ENCODE peak calls at places on chromosomes 4 and X, in five cellular contexts. I is colonic mucosa, S is heart right ventricle, V is heart left ventricle, M is RWPE1. P is an unnamed sample.

GRCh38 chrX:113033966-113034680 is 193.5 kb upstream of the AMOT start:
- DNase-seq in V (no peak), I (no peak), M (no peak), S (no peak), P (no peak)

GRCh38 chrX:7515681-7516413 is 327.1 kb upstream of the VCX start:
- DNase-seq in S (no peak), V (no peak), M (no peak), I (no peak), P (no peak)

GRCh38 chrX:30906726-30907125 is 17.7 kb upstream of the TAB3 start:
- DNase-seq in I (no peak), V (no peak), M (peak), S (no peak), P (no peak)

GRCh38 chrX:39475372-39475771 is 622.4 kb downstream of the BCOR start:
- DNase-seq in V (no peak), S (no peak), I (no peak), M (no peak), P (no peak)

GRCh38 chrX:57286507-57287251 is at the start of gene FAAH2:
- DNase-seq in S (no peak), I (peak), M (peak), V (no peak), P (no peak)

GRCh38 chrX:10988653-10989052 is 122.5 kb upstream of the HCCS start:
- DNase-seq in M (no peak), S (no peak), I (no peak), V (no peak), P (no peak)

GRCh38 chr4:8911311-8912088 is 39.9 kb upstream of the HMX1 start:
- DNase-seq in I (peak), M (no peak), V (no peak), S (no peak), P (no peak)

GRCh38 chr4:105709081-105709450 is 482 bp downstream of the GSTCD start:
- DNase-seq in S (peak), M (peak), V (no peak), I (peak), P (no peak)

GRCh38 chr4:33425916-33426315 is 2705.7 kb downstream of the PCDH7 start:
- DNase-seq in V (no peak), M (no peak), I (no peak), S (no peak), P (no peak)

GRCh38 chr4:40486534-40486933 is 143.1 kb downstream of the RBM47 start:
- DNase-seq in V (no peak), I (no peak), M (peak), S (no peak), P (no peak)

GRCh38 chr4:3255611-3256186 is 6.7 kb downstream of the MSANTD1 start:
- DNase-seq in S (no peak), V (peak), I (no peak), M (no peak), P (peak)

GRCh38 chr4:156901871-156902270 is 69.7 kb downstream of the PDGFC start:
- DNase-seq in V (no peak), M (no peak), S (no peak), I (no peak), P (no peak)

GRCh38 chr4:2947926-2948325 is 15.3 kb downstream of the NOP14 start:
- DNase-seq in M (no peak), V (peak), I (no peak), S (peak), P (no peak)

GRCh38 chr4:40307627-40308497 is 27.3 kb upstream of the CHRNA9 start:
- DNase-seq in V (no peak), I (peak), S (peak), M (no peak), P (no peak)

GRCh38 chr4:150822407-150822806 is 192.7 kb downstream of the LRBA start:
- DNase-seq in S (no peak), V (no peak), M (no peak), I (no peak), P (no peak)

GRCh38 chr4:145843148-145843547 is 95.5 kb downstream of the ZNF827 start:
- DNase-seq in M (peak), I (no peak), V (no peak), S (no peak), P (no peak)

GRCh38 chrX:3244955-3245354 is 101.5 kb downstream of the MXRA5 start:
- DNase-seq in V (no peak), S (no peak), M (peak), I (no peak), P (no peak)

GRCh38 chr4:128686032-128686465 is 123.5 kb upstream of the JADE1 start:
- DNase-seq in I (no peak), S (no peak), V (no peak), M (no peak), P (no peak)

GRCh38 chrX:21373637-21374162 is 518 bp upstream of the CNKSR2 start:
- DNase-seq in V (peak), M (no peak), I (peak), S (no peak), P (no peak)

GRCh38 chr4:186712690-186713089 is 11.0 kb downstream of the FAT1 start:
- DNase-seq in I (no peak), M (no peak), S (peak), V (peak), P (no peak)

GRCh38 chr4:2598661-2599654 is 62.5 kb downstream of the FAM193A start:
- DNase-seq in S (no peak), M (no peak), I (no peak), V (no peak), P (peak)

GRCh38 chr4:139736661-139737060 is 71.0 kb downstream of the MGST2 start:
- DNase-seq in S (no peak), I (no peak), V (no peak), M (no peak), P (no peak)

GRCh38 chr4:3684546-3684945 is 81.6 kb upstream of the ADRA2C start:
- DNase-seq in V (no peak), I (no peak), S (no peak), M (no peak), P (no peak)

GRCh38 chrX:136214551-136214950 is 36.6 kb downstream of the MAP7D3 start:
- DNase-seq in S (no peak), V (no peak), I (no peak), M (peak), P (no peak)

GRCh38 chrX:108699368-108699767 is 37.0 kb downstream of the IRS4 start:
- DNase-seq in M (peak), V (no peak), S (no peak), I (no peak), P (no peak)

GRCh38 chr4:8267077-8267476 is 2.5 kb upstream of the HTRA3 start:
- DNase-seq in S (peak), M (peak), I (peak), V (peak), P (peak)

GRCh38 chrX:15745179-15745578 is 7.1 kb downstream of the CA5B start:
- DNase-seq in V (no peak), I (no peak), M (no peak), S (no peak), P (no peak)
- H3K27ac ChIP-seq in V (no peak), I (no peak), M (no peak), S (no peak), P (no peak)

GRCh38 chr4:87053802-87054767 is 119.3 kb downstream of the AFF1 start:
- DNase-seq in S (no peak), M (no peak), I (no peak), V (no peak), P (no peak)
- H3K27ac ChIP-seq in S (peak), M (no peak), I (no peak), V (peak), P (peak)

GRCh38 chr4:71026086-71026485 is 32.6 kb downstream of the DCK start:
- DNase-seq in S (peak), M (peak), V (no peak), I (no peak), P (no peak)
- H3K27ac ChIP-seq in S (no peak), M (no peak), V (no peak), I (no peak), P (no peak)

GRCh38 chr4:168856312-168856711 is 153.7 kb downstream of the CBR4 start:
- DNase-seq in S (no peak), I (no peak), V (no peak), M (no peak), P (no peak)

GRCh38 chr4:168857546-168858314 is 152.3 kb downstream of the CBR4 start:
- DNase-seq in S (peak), V (no peak), M (no peak), I (no peak), P (no peak)

GRCh38 chr4:168859888-168860694 is 150.0 kb downstream of the CBR4 start:
- DNase-seq in M (no peak), S (no peak), I (no peak), V (no peak), P (no peak)

GRCh38 chr4:168857009-168857408 is 153.0 kb downstream of the CBR4 start:
- DNase-seq in M (no peak), I (no peak), V (no peak), S (no peak), P (no peak)

GRCh38 chr4:168859100-168859499 is 151.0 kb downstream of the CBR4 start:
- DNase-seq in M (no peak), S (no peak), V (no peak), I (no peak), P (no peak)
- H3K27ac ChIP-seq in M (no peak), S (no peak), V (peak), I (no peak), P (peak)

GRCh38 chr4:125315571-125316390 is 1.0 kb downstream of the FAT4 start:
- DNase-seq in I (peak), M (peak), V (peak), S (peak), P (peak)

GRCh38 chr4:125316391-125316780 is 1.6 kb downstream of the FAT4 start:
- DNase-seq in M (peak), I (peak), S (peak), V (peak), P (peak)

GRCh38 chr4:125317526-125317880 is 2.7 kb downstream of the FAT4 start:
- DNase-seq in V (peak), M (no peak), I (peak), S (peak), P (peak)

GRCh38 chr4:125314676-125315570 is at the start of gene FAT4:
- DNase-seq in M (peak), S (peak), I (peak), V (peak), P (peak)

DNA sequence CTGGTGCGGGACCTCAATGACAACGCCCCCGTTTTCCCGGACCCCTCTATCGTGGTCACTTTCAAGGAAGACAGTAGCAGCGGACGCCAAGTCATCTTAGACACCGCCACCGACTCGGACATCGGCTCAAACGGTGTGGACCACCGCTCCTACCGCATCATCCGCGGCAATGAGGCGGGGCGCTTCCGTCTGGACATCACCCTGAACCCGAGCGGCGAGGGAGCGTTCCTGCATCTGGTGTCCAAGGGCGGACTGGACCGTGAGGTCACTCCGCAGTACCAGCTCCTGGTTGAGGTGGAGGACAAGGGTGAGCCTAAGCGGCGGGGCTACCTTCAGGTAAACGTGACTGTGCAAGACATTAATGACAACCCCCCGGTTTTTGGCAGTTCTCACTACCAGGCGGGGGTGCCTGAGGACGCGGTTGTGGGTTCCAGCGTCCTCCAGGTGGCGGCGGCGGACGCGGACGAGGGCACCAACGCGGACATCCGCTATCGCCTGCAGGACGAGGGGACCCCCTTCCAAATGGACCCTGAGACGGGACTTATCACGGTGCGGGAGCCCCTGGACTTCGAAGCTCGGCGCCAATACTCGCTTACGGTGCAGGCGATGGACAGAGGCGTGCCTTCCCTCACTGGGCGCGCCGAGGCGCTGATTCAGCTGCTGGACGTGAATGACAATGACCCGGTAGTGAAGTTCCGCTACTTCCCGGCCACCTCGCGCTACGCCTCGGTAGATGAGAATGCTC is 2.2 kb downstream of the FAT4 start:
- DNase-seq in I (peak), M (no peak), V (peak), S (peak), P (peak)
- H3K27ac ChIP-seq in I (peak), M (peak), V (peak), S (peak), P (peak)

DNA sequence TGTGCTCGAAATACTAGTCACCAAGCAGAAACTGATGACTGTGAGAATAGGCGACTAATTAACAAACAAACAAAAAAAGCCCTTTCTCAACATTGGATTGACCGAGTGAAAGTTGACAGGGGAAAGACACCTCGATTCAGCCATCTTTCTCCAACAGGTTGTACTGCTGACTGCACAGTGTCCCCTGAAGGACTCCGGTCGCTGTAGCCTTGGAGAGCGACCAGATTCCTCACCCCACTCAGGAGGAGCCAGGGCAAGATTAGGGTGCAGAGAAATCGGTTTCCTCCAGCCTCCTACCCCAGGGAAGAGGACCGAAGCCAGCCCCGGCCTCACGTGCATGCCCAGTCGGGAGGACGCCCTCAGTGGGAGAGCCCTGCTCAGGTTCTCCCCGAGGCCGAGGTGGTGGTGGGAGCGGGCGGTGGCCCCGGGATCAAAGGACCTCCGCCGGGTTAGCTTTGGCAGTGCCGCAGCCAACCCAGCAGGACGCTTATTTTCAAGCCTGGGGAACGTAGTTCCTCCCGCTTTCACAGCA is 1.1 kb upstream of the RAP1GDS1 start:
- DNase-seq in V (peak), S (no peak), M (peak), I (peak), P (peak)
- H3K27ac ChIP-seq in V (peak), S (peak), M (peak), I (peak), P (peak)

GRCh38 chr4:54586343-54586953 is 71.3 kb upstream of the KIT start:
- DNase-seq in M (peak), V (no peak), S (no peak), I (peak), P (no peak)

GRCh38 chr4:54587516-54587915 is 70.2 kb upstream of the KIT start:
- DNase-seq in M (no peak), V (no peak), I (no peak), S (no peak), P (no peak)

GRCh38 chr4:54585321-54586000 is 72.3 kb upstream of the KIT start:
- DNase-seq in I (no peak), S (no peak), V (no peak), M (no peak), P (no peak)

GRCh38 chr4:54588404-54588803 is 69.4 kb upstream of the KIT start:
- DNase-seq in M (peak), S (no peak), V (no peak), I (no peak), P (no peak)

GRCh38 chr4:54587107-54587506 is 70.7 kb upstream of the KIT start:
- DNase-seq in S (no peak), I (no peak), M (no peak), V (no peak), P (no peak)
- H3K27ac ChIP-seq in S (no peak), I (peak), M (no peak), V (no peak), P (no peak)

GRCh38 chr4:161937151-161937550 is 226.6 kb downstream of the FSTL5 start:
- DNase-seq in V (no peak), I (no peak), M (no peak), S (no peak), P (no peak)
- H3K27ac ChIP-seq in V (no peak), I (no peak), M (no peak), S (no peak), P (no peak)

GRCh38 chr4:95445251-95445650 is 103.5 kb downstream of the UNC5C start:
- DNase-seq in V (no peak), I (no peak), M (no peak), S (no peak), P (no peak)
- H3K27ac ChIP-seq in V (no peak), I (no peak), M (no peak), S (no peak), P (no peak)

DNA sequence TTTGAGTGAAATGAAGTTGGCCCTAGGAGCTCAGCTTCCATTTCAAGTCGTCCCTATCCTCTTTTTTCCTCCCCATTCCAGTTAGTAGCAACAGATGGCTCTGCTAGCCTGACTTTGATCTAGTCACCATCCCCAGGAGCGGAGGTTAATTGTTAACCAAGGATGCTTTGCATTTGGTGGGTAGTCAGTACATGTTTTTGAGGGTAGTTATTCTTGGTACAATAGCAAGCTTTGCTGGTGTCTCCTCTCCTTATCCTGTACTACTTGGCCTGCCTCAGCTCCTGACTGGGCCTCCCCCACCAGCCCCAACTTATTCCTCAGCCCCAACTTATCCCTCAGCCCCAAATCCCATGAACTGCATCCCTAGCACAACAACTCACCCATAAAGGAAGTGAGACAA is 14.8 kb upstream of the RTL5 start:
- DNase-seq in M (no peak), I (no peak), S (no peak), V (no peak), P (no peak)
- H3K27ac ChIP-seq in M (no peak), I (no peak), S (no peak), V (no peak), P (no peak)

P was measured in uterus.